ENCODE peak calls at places on chromosomes 3 and 15, in five cellular contexts. X, T, O, W and D are unnamed samples.

GRCh38 chr3:191882289-191882688 is 421.3 kb downstream of the PYDC2 start:
- DNase-seq in X (no peak), O (no peak), W (no peak), T (no peak), D (no peak)

GRCh38 chr3:5186089-5186853 is 1.2 kb upstream of the EDEM1 start:
- DNase-seq in T (no peak), X (no peak), O (no peak), W (no peak), D (no peak)

GRCh38 chr3:177201707-177202397 is 4.6 kb upstream of the TBL1XR1 start:
- DNase-seq in O (no peak), X (peak), T (no peak), W (no peak), D (no peak)

GRCh38 chr3:106010829-106011228 is 142.0 kb upstream of the CBLB start:
- DNase-seq in W (no peak), O (no peak), T (no peak), X (no peak), D (no peak)

GRCh38 chr3:30232142-30232541 is 374.3 kb upstream of the TGFBR2 start:
- DNase-seq in O (no peak), X (no peak), T (no peak), W (no peak), D (peak)

GRCh38 chr3:196486263-196486662 is 17.3 kb downstream of the RNF168 start:
- DNase-seq in T (peak), W (no peak), X (peak), O (no peak), D (no peak)

GRCh38 chr15:90934256-90934948 is 683 bp upstream of the UNC45A start:
- DNase-seq in W (peak), O (peak), X (peak), T (peak), D (peak)

GRCh38 chr3:186990878-186991308 is 60.6 kb downstream of the ST6GAL1 start:
- DNase-seq in X (no peak), O (no peak), W (no peak), T (no peak), D (no peak)

GRCh38 chr3:157794771-157795170 is 291.6 kb upstream of the VEPH1 start:
- DNase-seq in W (no peak), X (no peak), O (no peak), T (no peak), D (no peak)

GRCh38 chr15:32834156-32834555 is 116.4 kb downstream of the GREM1 start:
- DNase-seq in T (no peak), X (no peak), O (no peak), W (no peak), D (no peak)

GRCh38 chr3:142963266-142964149 is at the start of gene PAQR9:
- DNase-seq in T (peak), O (no peak), X (no peak), W (peak), D (no peak)

GRCh38 chr15:22786868-22787698 is 639 bp downstream of the NIPA1 start:
- DNase-seq in T (peak), W (no peak), O (peak), X (peak), D (no peak)

GRCh38 chr3:122677261-122677660 is 3.4 kb upstream of the PARP14 start:
- DNase-seq in T (no peak), X (no peak), W (no peak), O (no peak), D (no peak)

GRCh38 chr3:16614033-16615031 is 9.1 kb upstream of the DAZL start:
- DNase-seq in O (no peak), W (no peak), T (no peak), X (no peak), D (no peak)

GRCh38 chr3:7144696-7145308 is 283.9 kb downstream of the GRM7 start:
- DNase-seq in T (peak), X (no peak), W (no peak), O (no peak), D (no peak)

GRCh38 chr3:50807266-50807665 is 132.5 kb downstream of the DOCK3 start:
- DNase-seq in W (no peak), X (no peak), O (peak), T (no peak), D (no peak)

GRCh38 chr15:36622247-36622795 is 42.9 kb downstream of the CDIN1 start:
- DNase-seq in T (no peak), X (no peak), O (no peak), W (no peak), D (no peak)

GRCh38 chr3:194031349-194031748 is 104.6 kb upstream of the HES1 start:
- DNase-seq in T (no peak), W (no peak), X (no peak), O (no peak), D (no peak)

GRCh38 chr3:188472331-188472730 is 318.4 kb downstream of the LPP start:
- DNase-seq in W (no peak), X (no peak), O (no peak), T (no peak), D (no peak)

GRCh38 chr3:185175370-185175987 is 22.6 kb upstream of the C3orf70 start:
- DNase-seq in O (peak), T (peak), X (no peak), W (no peak), D (peak)

GRCh38 chr15:64532921-64533320 is 72.5 kb downstream of the ZNF609 start:
- DNase-seq in T (no peak), O (no peak), X (no peak), W (no peak), D (no peak)

GRCh38 chr15:44207643-44208042 is 12.6 kb upstream of the FRMD5 start:
- DNase-seq in T (no peak), W (no peak), X (no peak), O (no peak), D (no peak)

GRCh38 chr3:146682176-146682575 is 77.0 kb upstream of the PLSCR5 start:
- DNase-seq in W (no peak), O (no peak), T (no peak), X (no peak), D (no peak)

GRCh38 chr3:16802382-16802781 is 82.4 kb upstream of the PLCL2 start:
- DNase-seq in T (no peak), O (no peak), W (no peak), X (no peak), D (no peak)

GRCh38 chr15:35540885-35541284 is 5.1 kb downstream of the DPH6 start:
- DNase-seq in T (no peak), O (no peak), W (no peak), X (no peak), D (no peak)

DNA sequence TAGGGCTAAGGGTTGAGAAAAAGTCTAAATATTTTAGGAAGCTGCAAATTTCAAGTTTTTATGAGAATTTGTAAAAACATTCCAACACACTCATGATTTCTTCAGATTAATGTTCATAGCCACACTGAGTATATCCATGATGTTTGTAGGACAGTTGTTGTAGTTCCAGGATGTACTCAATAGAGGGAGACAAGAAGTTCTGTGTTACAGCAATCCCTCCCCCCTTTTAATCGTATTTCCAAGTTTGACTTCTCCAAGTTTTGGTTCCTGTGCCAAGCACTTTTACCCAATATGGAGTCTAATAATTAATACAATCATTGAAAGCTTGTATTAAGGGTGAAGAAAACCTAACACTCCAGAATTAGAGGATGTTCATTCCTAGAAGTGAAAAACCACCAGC is 143.4 kb downstream of the FEZF2 start:
- DNase-seq in T (no peak), X (no peak), O (no peak), W (no peak), D (no peak)
- TF ChIP-seq CTCF in T (peak), X (no peak), O (no peak), W (no peak), D (no peak)

DNA sequence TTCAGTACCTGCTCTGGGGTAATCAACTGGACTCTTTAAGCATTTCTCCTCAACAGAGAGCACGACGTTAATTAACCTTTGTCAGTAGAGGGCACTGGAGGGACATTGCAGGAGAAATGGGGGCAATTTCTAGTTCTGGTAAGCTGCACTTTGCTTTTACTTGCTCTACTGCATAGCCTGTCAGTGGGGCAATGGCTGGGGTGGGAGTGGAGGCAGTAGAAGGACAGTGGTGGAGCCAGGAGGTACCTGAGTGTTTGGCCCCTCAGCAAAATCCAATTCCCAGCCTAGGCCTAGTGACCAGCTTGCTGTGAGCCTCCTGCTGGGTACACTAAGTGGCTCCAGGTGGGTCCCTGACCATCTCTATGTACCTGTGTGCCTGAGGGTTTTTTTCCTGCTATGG is 18.3 kb upstream of the MED12L start:
- DNase-seq in X (no peak), O (no peak), W (no peak), T (no peak), D (no peak)
- TF ChIP-seq CTCF in X (no peak), O (no peak), W (no peak), T (peak), D (no peak)

GRCh38 chr3:134503266-134503665 is 17.4 kb downstream of the CEP63 start:
- DNase-seq in X (no peak), T (no peak), W (no peak), O (no peak), D (no peak)

DNA sequence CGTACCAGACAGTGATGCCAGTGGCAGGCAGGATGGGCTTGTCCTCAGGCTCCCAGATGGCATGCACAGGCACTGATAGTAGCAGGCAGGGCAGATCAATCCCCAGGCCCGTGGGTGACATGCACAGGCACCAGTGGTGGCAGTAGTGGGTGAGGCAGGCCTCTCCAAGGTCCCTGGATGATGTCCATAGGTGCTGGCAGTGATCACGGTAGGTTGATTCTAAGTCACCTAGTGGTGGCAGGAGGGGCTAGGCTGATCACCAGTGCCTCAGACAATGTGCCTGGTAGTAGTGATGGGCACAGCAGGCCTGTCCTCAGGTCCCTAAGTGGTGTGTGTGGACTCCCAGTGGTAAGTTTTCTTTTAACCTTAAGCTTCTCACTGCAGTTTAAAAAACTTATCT is 19.6 kb downstream of the CEP63 start:
- DNase-seq in T (no peak), W (no peak), O (no peak), X (no peak), D (no peak)
- TF ChIP-seq CTCF in T (no peak), W (no peak), O (no peak), X (no peak), D (no peak)

GRCh38 chr15:95405447-95405846 is 925.1 kb upstream of the NR2F2 start:
- DNase-seq in W (no peak), T (no peak), O (no peak), X (no peak), D (no peak)

GRCh38 chr15:95409924-95410323 is 920.6 kb upstream of the NR2F2 start:
- DNase-seq in W (no peak), X (no peak), T (no peak), O (no peak), D (no peak)

GRCh38 chr15:95407534-95407933 is 923.0 kb upstream of the NR2F2 start:
- DNase-seq in T (no peak), O (no peak), W (no peak), X (no peak), D (no peak)

GRCh38 chr15:95416576-95416975 is 913.9 kb upstream of the NR2F2 start:
- DNase-seq in O (no peak), T (no peak), X (no peak), W (no peak), D (no peak)

DNA sequence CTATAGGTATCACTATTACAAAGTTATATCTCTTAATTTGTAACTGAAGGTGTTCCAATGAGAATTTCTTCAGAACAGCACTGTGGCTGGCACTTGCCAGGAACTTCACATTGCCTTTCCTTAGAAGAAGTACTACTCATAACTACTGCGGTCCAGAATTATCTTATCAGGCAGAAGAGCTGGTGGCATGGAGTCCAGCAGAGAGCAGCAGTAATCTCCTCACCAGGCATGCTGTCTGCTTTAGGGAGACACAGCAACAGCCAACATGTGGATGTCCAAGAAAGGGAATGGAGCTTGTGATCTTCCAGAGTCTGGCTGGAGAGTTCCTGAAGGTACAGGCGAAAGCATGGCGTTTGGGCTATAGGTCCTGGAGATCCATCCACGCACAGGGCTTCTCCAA is 919.7 kb upstream of the NR2F2 start:
- DNase-seq in O (no peak), T (no peak), X (no peak), W (no peak), D (no peak)
- TF ChIP-seq CTCF in O (no peak), T (no peak), X (no peak), W (no peak), D (no peak)

GRCh38 chr15:59736181-59736580 is 47.1 kb upstream of the BNIP2 start:
- DNase-seq in X (peak), O (no peak), T (peak), W (no peak), D (no peak)

GRCh38 chr15:59739557-59740186 is 50.6 kb upstream of the BNIP2 start:
- DNase-seq in X (no peak), T (no peak), W (no peak), O (no peak), D (no peak)

GRCh38 chr15:59746777-59747176 is 57.7 kb upstream of the BNIP2 start:
- DNase-seq in T (no peak), W (no peak), O (no peak), X (no peak), D (no peak)

GRCh38 chr15:59738676-59739075 is 49.6 kb upstream of the BNIP2 start:
- DNase-seq in X (no peak), W (no peak), O (no peak), T (no peak), D (no peak)

DNA sequence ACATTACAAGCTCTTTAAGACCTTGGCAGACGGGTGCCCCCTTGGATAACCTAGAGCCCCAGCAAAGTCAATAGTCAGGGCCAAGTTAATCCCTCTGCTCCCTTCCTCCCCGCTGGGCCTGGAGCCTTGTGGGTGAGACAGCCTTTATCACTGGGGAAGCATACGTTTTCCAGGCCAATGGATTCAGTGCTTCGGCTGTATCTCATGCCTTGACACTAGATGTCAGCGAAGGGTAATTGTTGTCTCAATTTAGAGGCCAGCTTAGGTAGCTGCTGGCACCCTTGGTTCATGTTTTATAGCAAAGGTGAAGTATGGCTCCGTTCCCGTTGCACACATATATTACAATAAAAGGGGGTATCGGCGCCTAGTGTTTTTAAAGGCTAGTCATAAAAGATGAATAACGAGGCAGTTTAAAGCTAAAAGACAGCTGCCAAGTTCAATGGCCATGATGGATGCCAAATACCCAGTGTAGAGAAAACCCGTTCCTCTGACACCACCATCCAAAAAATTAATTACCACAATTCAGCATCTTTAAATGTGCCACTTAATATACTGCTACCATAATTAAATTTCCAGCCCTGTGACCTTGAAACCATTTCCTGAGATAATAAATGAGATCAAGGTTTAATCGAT is 52.3 kb upstream of the BNIP2 start:
- DNase-seq in T (peak), X (no peak), O (no peak), W (no peak), D (no peak)
- TF ChIP-seq CTCF in T (no peak), X (no peak), O (no peak), W (no peak), D (no peak)